ENCODE peak calls at places on chromosome 1, in nine cellular contexts. T is OCI-LY7, D is MM.1S, Y is hepatocyte, X is GM23248, N is neural progenitor cell, H is GM23338, Z is SK-N-SH, W is HCT116. Q is an unnamed sample.

GRCh38 chr1:46772571-46772970 is 26.3 kb upstream of the CYP4B1 start:
- DNase-seq in T (no peak), D (no peak), Y (no peak), X (no peak), N (no peak), H (no peak), Z (no peak), W (no peak), Q (no peak)

GRCh38 chr1:34272152-34272551 is 95.4 kb downstream of the C1orf94 start:
- DNase-seq in T (no peak), D (no peak), Y (no peak), X (no peak), N (no peak), H (no peak), Z (no peak), W (no peak), Q (no peak)

GRCh38 chr1:192506741-192507155 is 68.8 kb upstream of the RGS1 start:
- DNase-seq in T (peak), D (peak), Y (peak), X (peak), N (peak), H (peak), Z (peak), W (peak), Q (peak)

GRCh38 chr1:233295775-233296322 is 324 bp upstream of the PCNX2 start:
- DNase-seq in T (peak), D (no peak), Y (no peak), X (peak), N (no peak), H (no peak), Z (no peak), W (no peak), Q (no peak)

GRCh38 chr1:160768295-160768657 is 27.7 kb upstream of the LY9 start:
- DNase-seq in T (peak), D (peak), Y (no peak), X (peak), N (peak), H (peak), Z (no peak), W (no peak), Q (peak)

GRCh38 chr1:196295766-196296165 is 312.5 kb downstream of the KCNT2 start:
- DNase-seq in T (no peak), D (no peak), Y (no peak), X (no peak), N (no peak), H (no peak), Z (no peak), W (no peak), Q (peak)

GRCh38 chr1:175708787-175709186 is 34.6 kb downstream of the TNR start:
- DNase-seq in T (peak), D (peak), Y (no peak), X (no peak), N (no peak), H (no peak), Z (no peak), W (no peak), Q (peak)

GRCh38 chr1:234776256-234776874 is 166.4 kb upstream of the IRF2BP2 start:
- DNase-seq in T (no peak), D (no peak), Y (no peak), X (no peak), N (no peak), H (no peak), Z (no peak), W (no peak), Q (no peak)

GRCh38 chr1:41313661-41314131 is 47.5 kb upstream of the FOXO6 start:
- DNase-seq in T (peak), D (no peak), Y (no peak), X (peak), N (peak), H (peak), Z (peak), W (peak), Q (peak)

GRCh38 chr1:150160964-150161626 is 11.4 kb downstream of the PLEKHO1 start:
- DNase-seq in T (peak), D (peak), Y (no peak), X (no peak), N (no peak), H (no peak), Z (no peak), W (no peak), Q (no peak)

GRCh38 chr1:201696217-201696761 is 132.7 kb upstream of the IPO9 start:
- DNase-seq in T (no peak), D (no peak), Y (peak), X (peak), N (no peak), H (no peak), Z (peak), W (no peak), Q (peak)

GRCh38 chr1:9715536-9716226 is 64.2 kb downstream of the PIK3CD start:
- DNase-seq in T (peak), D (no peak), Y (no peak), X (no peak), N (no peak), H (no peak), Z (no peak), W (no peak), Q (no peak)

GRCh38 chr1:79190074-79190473 is 183.5 kb upstream of the ADGRL4 start:
- DNase-seq in T (no peak), D (no peak), Y (no peak), X (no peak), N (no peak), H (no peak), Z (no peak), W (no peak), Q (peak)

GRCh38 chr1:3553166-3553939 is 58.0 kb downstream of the MEGF6 start:
- DNase-seq in T (no peak), D (no peak), Y (peak), X (peak), N (no peak), H (no peak), Z (peak), W (no peak), Q (peak)

GRCh38 chr1:231357831-231358354 is 19.8 kb downstream of the SPRTN start:
- DNase-seq in T (peak), D (peak), Y (peak), X (peak), N (peak), H (peak), Z (peak), W (peak), Q (peak)

GRCh38 chr1:93221913-93222312 is 41.4 kb downstream of the CCDC18 start:
- DNase-seq in T (no peak), D (no peak), Y (peak), X (no peak), N (no peak), H (no peak), Z (no peak), W (no peak), Q (no peak)

GRCh38 chr1:111639602-111640198 is 20.1 kb downstream of the RAP1A start:
- DNase-seq in T (no peak), D (no peak), Y (peak), X (no peak), N (no peak), H (no peak), Z (no peak), W (no peak), Q (no peak)

GRCh38 chr1:88302843-88303486 is 381.1 kb upstream of the PKN2 start:
- DNase-seq in T (peak), D (peak), Y (peak), X (peak), N (peak), H (peak), Z (no peak), W (no peak), Q (peak)

GRCh38 chr1:7930547-7931445 is 9.8 kb downstream of the TNFRSF9 start:
- DNase-seq in T (no peak), D (no peak), Y (no peak), X (no peak), N (no peak), H (no peak), Z (no peak), W (no peak), Q (no peak)

GRCh38 chr1:196535727-196536126 is 72.5 kb downstream of the KCNT2 start:
- DNase-seq in T (peak), D (peak), Y (no peak), X (peak), N (peak), H (peak), Z (no peak), W (peak), Q (peak)

GRCh38 chr1:237931631-237932030 is 40.9 kb upstream of the ZP4 start:
- DNase-seq in T (no peak), D (no peak), Y (no peak), X (no peak), N (no peak), H (no peak), Z (peak), W (no peak), Q (no peak)

GRCh38 chr1:17914987-17915386 is 159.9 kb downstream of the ACTL8 start:
- DNase-seq in T (no peak), D (no peak), Y (no peak), X (no peak), N (no peak), H (no peak), Z (no peak), W (no peak), Q (no peak)

GRCh38 chr1:164619006-164619784 is 60.2 kb downstream of the PBX1 start:
- DNase-seq in T (no peak), D (peak), Y (no peak), X (no peak), N (no peak), H (no peak), Z (no peak), W (no peak), Q (no peak)

GRCh38 chr1:210739627-210740026 is 394.3 kb downstream of the KCNH1 start:
- DNase-seq in T (no peak), D (no peak), Y (no peak), X (peak), N (peak), H (peak), Z (no peak), W (no peak), Q (no peak)

GRCh38 chr1:17194981-17195528 is 9.9 kb upstream of the PADI1 start:
- DNase-seq in T (no peak), D (no peak), Y (no peak), X (no peak), N (no peak), H (no peak), Z (no peak), W (no peak), Q (no peak)

GRCh38 chr1:191206808-191207207 is 729.1 kb upstream of the BRINP3 start:
- DNase-seq in T (no peak), D (no peak), Y (no peak), X (no peak), N (no peak), H (no peak), Z (no peak), W (peak), Q (peak)

GRCh38 chr1:11069233-11069950 is 9.6 kb upstream of the SRM start:
- DNase-seq in T (no peak), D (no peak), Y (no peak), X (no peak), N (no peak), H (no peak), Z (no peak), W (no peak), Q (no peak)
- TF ChIP-seq EZH2phosphoT487 in T (no peak), D (no peak), Y (no peak), X (no peak), N (no peak), H (no peak), Z (no peak), W (no peak), Q (no peak)

GRCh38 chr1:48676376-48676775 is 100.3 kb downstream of the BEND5 start:
- DNase-seq in T (no peak), D (no peak), Y (no peak), X (no peak), N (no peak), H (no peak), Z (no peak), W (no peak), Q (peak)

GRCh38 chr1:48673725-48674124 is 103.0 kb downstream of the BEND5 start:
- DNase-seq in T (peak), D (no peak), Y (peak), X (no peak), N (peak), H (peak), Z (no peak), W (peak), Q (peak)

GRCh38 chr1:48675251-48675650 is 101.4 kb downstream of the BEND5 start:
- DNase-seq in T (no peak), D (no peak), Y (no peak), X (no peak), N (no peak), H (no peak), Z (no peak), W (no peak), Q (no peak)

GRCh38 chr1:48676822-48677221 is 99.9 kb downstream of the BEND5 start:
- DNase-seq in T (no peak), D (no peak), Y (no peak), X (no peak), N (no peak), H (no peak), Z (no peak), W (no peak), Q (no peak)

GRCh38 chr1:48674641-48675040 is 102.0 kb downstream of the BEND5 start:
- DNase-seq in T (no peak), D (no peak), Y (no peak), X (peak), N (no peak), H (no peak), Z (peak), W (no peak), Q (peak)
- TF ChIP-seq EZH2phosphoT487 in T (no peak), D (no peak), Y (no peak), X (no peak), N (no peak), H (no peak), Z (no peak), W (no peak), Q (no peak)

GRCh38 chr1:14878124-14878523 is 275.4 kb upstream of the TMEM51 start:
- DNase-seq in T (no peak), D (no peak), Y (peak), X (no peak), N (no peak), H (no peak), Z (no peak), W (no peak), Q (no peak)
- TF ChIP-seq EZH2phosphoT487 in T (no peak), D (no peak), Y (no peak), X (no peak), N (no peak), H (no peak), Z (no peak), W (no peak), Q (no peak)

DNA sequence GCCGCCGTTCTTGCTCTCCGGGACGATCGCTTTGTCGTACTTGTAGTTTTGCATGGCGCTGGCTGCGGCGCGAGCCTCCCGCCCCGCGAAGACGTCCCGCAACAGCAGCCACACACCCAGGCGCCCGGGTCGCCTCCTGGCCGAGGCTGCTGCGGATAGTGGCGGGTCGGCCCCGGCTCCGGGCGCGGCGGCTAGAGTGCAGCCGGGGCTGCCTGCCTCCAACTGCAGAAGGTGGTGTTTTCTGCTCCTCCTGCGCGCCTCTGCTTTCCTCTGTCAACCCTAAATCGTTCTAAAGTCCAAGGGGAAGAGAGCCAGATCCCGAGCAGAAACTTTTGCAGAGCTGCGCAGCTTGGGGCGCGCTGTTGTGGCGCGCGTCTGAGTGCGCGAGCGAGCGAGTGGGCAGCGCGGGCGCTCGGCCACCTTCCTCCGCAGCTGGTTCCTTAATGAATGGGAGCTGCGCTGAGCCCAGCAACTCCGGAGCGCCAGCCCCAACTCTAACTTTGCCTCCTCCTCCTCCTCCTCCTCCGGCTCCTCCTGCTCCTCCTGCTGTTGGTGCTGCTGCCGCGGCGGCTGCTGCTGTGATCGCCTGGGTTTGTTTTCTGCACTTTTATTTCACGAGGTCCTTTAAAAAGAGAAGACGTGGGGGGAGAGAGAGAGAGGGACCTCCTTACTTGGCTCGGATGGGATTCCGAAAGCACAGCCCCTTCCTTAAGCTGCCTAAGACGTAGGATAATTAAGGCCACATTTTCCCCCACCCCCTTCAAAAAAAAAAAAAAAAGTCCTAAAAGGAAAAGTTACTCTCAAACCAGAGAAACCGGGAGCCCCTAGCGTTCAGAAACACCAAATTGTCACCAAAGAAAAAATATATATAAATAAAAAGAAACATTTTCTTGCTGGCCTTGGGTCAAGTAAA is at the start of gene PLPP3:
- DNase-seq in T (peak), D (peak), Y (peak), X (peak), N (peak), H (peak), Z (peak), W (peak), Q (peak)
- TF ChIP-seq EZH2phosphoT487 in T (no peak), D (no peak), Y (no peak), X (no peak), N (no peak), H (no peak), Z (no peak), W (no peak), Q (no peak)

DNA sequence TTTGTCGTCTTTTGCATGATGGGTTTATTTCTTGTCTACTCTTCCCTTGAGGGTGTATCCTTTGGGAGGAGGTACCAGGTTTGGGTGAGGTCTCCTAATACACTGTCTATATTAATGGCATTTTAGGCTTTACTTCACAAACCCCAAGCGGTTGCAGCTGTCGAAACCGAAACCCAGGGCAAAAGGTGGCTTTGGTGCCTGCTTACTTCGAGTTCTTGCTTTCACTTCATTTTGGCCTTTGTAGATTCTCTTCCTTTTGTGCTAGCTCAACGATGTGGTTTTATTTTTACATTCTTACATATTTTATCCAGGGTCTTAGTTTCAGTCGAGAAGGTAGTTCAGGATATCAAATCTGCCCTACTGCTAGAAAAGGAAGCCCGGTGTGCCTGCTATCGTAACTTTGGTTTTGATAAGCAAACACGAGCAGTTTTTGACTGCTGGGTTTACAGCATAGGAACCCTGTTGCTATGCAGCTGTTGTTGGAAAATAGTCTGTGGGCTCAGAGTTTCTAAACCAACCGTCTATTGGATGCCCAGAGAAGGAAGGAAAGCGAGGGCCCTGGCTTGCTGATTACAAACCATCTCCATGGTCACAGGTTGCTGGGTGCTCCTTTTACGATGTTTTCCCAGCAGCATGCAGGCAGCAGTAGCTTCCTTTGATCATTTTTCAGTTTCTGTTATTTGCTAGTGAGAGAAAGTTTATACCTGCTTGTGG is 9.8 kb upstream of the TSPAN2 start:
- DNase-seq in T (peak), D (peak), Y (peak), X (peak), N (no peak), H (peak), Z (no peak), W (no peak), Q (peak)
- TF ChIP-seq EZH2phosphoT487 in T (no peak), D (no peak), Y (no peak), X (no peak), N (no peak), H (no peak), Z (no peak), W (no peak), Q (no peak)

DNA sequence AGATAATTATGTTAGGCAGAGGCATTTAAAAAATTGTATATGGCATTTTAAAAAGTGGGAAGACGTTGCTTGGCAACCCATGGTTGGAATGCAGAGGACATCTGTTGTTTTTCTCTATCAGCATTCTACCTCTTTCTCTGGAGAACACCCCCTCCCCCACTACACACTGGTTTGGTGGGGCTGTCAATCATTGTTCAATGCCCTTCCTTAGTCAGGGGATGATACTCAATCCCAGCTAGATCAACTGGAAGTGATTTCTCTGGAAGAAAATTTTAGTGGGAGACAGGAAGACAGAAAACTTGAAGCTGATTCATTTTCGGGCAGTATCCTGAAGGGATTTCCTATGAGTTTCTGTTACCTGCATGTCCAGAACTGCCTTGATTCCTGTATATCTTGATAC is 35.7 kb upstream of the CAP1 start:
- DNase-seq in T (no peak), D (no peak), Y (no peak), X (no peak), N (no peak), H (peak), Z (no peak), W (no peak), Q (no peak)
- TF ChIP-seq EZH2phosphoT487 in T (no peak), D (no peak), Y (no peak), X (no peak), N (no peak), H (no peak), Z (no peak), W (no peak), Q (no peak)

Q was measured in PC-3.